ENCODE peak calls at places on chromosomes 7 and 10, in six cellular contexts. B is cortex of kidney, Z is PC-9, P is testis, R is cardiac muscle cell, E is fibroblast of lung. S is an unnamed sample.

GRCh38 chr7:143936087-143937009 is 1.3 kb downstream of the OR2F2 start:
- DNase-seq in Z (no peak), E (peak; percentile 54), R (no peak), P (no peak), B (no peak), S (peak; percentile 5)

GRCh38 chr10:124420254-124420653 is 1.5 kb upstream of the OAT start:
- DNase-seq in B (no peak), P (no peak), E (no peak), Z (no peak), R (no peak), S (no peak)

GRCh38 chr7:128799451-128799850 is 7.7 kb downstream of the CCDC136 start:
- DNase-seq in Z (no peak), B (no peak), P (no peak), E (no peak), R (no peak), S (no peak)

GRCh38 chr10:123154943-123155505 is 822 bp downstream of the BUB3 start:
- DNase-seq in E (peak; percentile 57), P (peak; percentile 65), R (peak; percentile 78), Z (peak; percentile 42), B (no peak), S (no peak)

GRCh38 chr7:74598558-74598957 is 59.0 kb upstream of the GTF2I start:
- DNase-seq in B (no peak), R (no peak), Z (no peak), E (peak; percentile 88), P (no peak), S (no peak)

GRCh38 chr7:2477447-2478386 is 1.5 kb upstream of the GRIFIN start:
- DNase-seq in E (peak; percentile 45), P (peak; percentile 54), Z (no peak), R (peak; percentile 71), B (no peak), S (no peak)

GRCh38 chr10:52659085-52659484 is 113.5 kb downstream of the MBL2 start:
- DNase-seq in Z (no peak), P (no peak), B (no peak), E (no peak), R (no peak), S (no peak)

GRCh38 chr10:3803884-3804741 is 19.1 kb upstream of the KLF6 start:
- DNase-seq in E (peak; percentile 31), P (no peak), B (no peak), Z (no peak), R (no peak), S (no peak)

GRCh38 chr10:45660876-45661411 is 11.6 kb downstream of the ZFAND4 start:
- DNase-seq in P (no peak), B (no peak), R (no peak), Z (no peak), E (no peak), S (no peak)

GRCh38 chr7:106064836-106065559 is 47.1 kb downstream of the SYPL1 start:
- DNase-seq in P (peak; percentile 91), E (peak; percentile 96), B (no peak), R (no peak), Z (peak; percentile 97), S (peak; percentile 95)

GRCh38 chr7:55587687-55588378 is 15.5 kb upstream of the VOPP1 start:
- DNase-seq in B (no peak), E (no peak), P (no peak), Z (no peak), R (no peak), S (no peak)

S was measured in fibroblast of the conjunctiva.